ENCODE peak calls at places on chromosomes 6 and 20, in seven cellular contexts. G is adrenal gland, E is neural progenitor cell, C is GM23248, Y is iPS DF 6.9, O is esophagus muscularis mucosa, H is spleen. Q is an unnamed sample.

GRCh38 chr6:126716826-126717514 is 377.1 kb downstream of the CENPW start:
- DNase-seq in G (no peak), E (peak; percentile 30), C (no peak), Y (no peak), O (no peak), H (no peak), Q (no peak)

GRCh38 chr6:110048221-110048875 is 70.2 kb downstream of the GPR6 start:
- DNase-seq in G (no peak), E (no peak), C (peak; percentile 52), Y (no peak), O (peak; percentile 89), H (no peak), Q (no peak)

GRCh38 chr6:80338201-80338836 is 231.8 kb downstream of the BCKDHB start:
- DNase-seq in G (peak; percentile 71), E (peak; percentile 90), C (no peak), Y (peak; percentile 54), O (no peak), H (peak; percentile 88), Q (peak; percentile 83)

GRCh38 chr6:143110996-143111395 is 50.3 kb downstream of the AIG1 start:
- DNase-seq in G (no peak), E (no peak), C (peak; percentile 62), Y (no peak), O (no peak), H (no peak), Q (no peak)

GRCh38 chr20:55216525-55217242 is 741.3 kb downstream of the DOK5 start:
- DNase-seq in G (no peak), E (no peak), C (no peak), Y (no peak), O (no peak), H (no peak), Q (no peak)

GRCh38 chr6:70982747-70983146 is 25.9 kb upstream of the B3GAT2 start:
- DNase-seq in G (no peak), E (no peak), C (no peak), Y (no peak), O (no peak), H (no peak), Q (no peak)

GRCh38 chr6:16564430-16564829 is 196.8 kb downstream of the ATXN1 start:
- DNase-seq in G (no peak), E (no peak), C (peak; percentile 19), Y (no peak), O (no peak), H (no peak), Q (no peak)

GRCh38 chr6:55617272-55617671 is 38.3 kb upstream of the HMGCLL1 start:
- DNase-seq in G (no peak), E (peak; percentile 54), C (peak; percentile 57), Y (peak; percentile 13), O (no peak), H (no peak), Q (no peak)

GRCh38 chr6:13156381-13156780 is 172.0 kb downstream of the TBC1D7 start:
- DNase-seq in G (no peak), E (no peak), C (peak; percentile 14), Y (no peak), O (no peak), H (no peak), Q (no peak)

GRCh38 chr20:16459019-16459700 is 114.1 kb downstream of the KIF16B start:
- DNase-seq in G (peak; percentile 85), E (no peak), C (peak; percentile 82), Y (no peak), O (peak; percentile 50), H (no peak), Q (peak; percentile 44)

GRCh38 chr6:42099340-42100028 is 42.9 kb downstream of the C6orf132 start:
- DNase-seq in G (peak; percentile 64), E (no peak), C (peak; percentile 88), Y (no peak), O (no peak), H (no peak), Q (no peak)

GRCh38 chr6:72676995-72677394 is 55.1 kb downstream of the KCNQ5 start:
- DNase-seq in G (no peak), E (no peak), C (no peak), Y (no peak), O (no peak), H (no peak), Q (no peak)

GRCh38 chr6:71012871-71013456 is 56.1 kb upstream of the B3GAT2 start:
- DNase-seq in G (no peak), E (peak; percentile 76), C (peak; percentile 66), Y (peak; percentile 25), O (no peak), H (no peak), Q (no peak)

GRCh38 chr20:44057698-44058675 is 129.0 kb downstream of the JPH2 start:
- DNase-seq in G (peak; percentile 45), E (no peak), C (peak; percentile 52), Y (no peak), O (no peak), H (no peak), Q (no peak)

GRCh38 chr6:35496851-35497570 is at the start of gene TEAD3:
- DNase-seq in G (no peak), E (peak; percentile 96), C (peak; percentile 82), Y (no peak), O (no peak), H (peak; percentile 84), Q (peak; percentile 84)

GRCh38 chr6:13304580-13305255 is 23.6 kb downstream of the TBC1D7 start:
- DNase-seq in G (no peak), E (no peak), C (no peak), Y (no peak), O (peak; percentile 42), H (no peak), Q (no peak)

GRCh38 chr20:24781061-24781980 is 167.7 kb upstream of the CST7 start:
- DNase-seq in G (no peak), E (peak; percentile 54), C (peak; percentile 77), Y (no peak), O (no peak), H (peak; percentile 47), Q (peak; percentile 68)

GRCh38 chr6:47362857-47363461 is 53.3 kb upstream of the TNFRSF21 start:
- DNase-seq in G (no peak), E (no peak), C (no peak), Y (no peak), O (no peak), H (no peak), Q (no peak)

GRCh38 chr6:74519172-74519571 is 686.7 kb downstream of the COL12A1 start:
- DNase-seq in G (no peak), E (no peak), C (peak; percentile 86), Y (no peak), O (no peak), H (no peak), Q (no peak)

GRCh38 chr6:122276637-122277036 is 122.8 kb upstream of the HSF2 start:
- DNase-seq in G (no peak), E (no peak), C (no peak), Y (no peak), O (no peak), H (no peak), Q (no peak)

DNA sequence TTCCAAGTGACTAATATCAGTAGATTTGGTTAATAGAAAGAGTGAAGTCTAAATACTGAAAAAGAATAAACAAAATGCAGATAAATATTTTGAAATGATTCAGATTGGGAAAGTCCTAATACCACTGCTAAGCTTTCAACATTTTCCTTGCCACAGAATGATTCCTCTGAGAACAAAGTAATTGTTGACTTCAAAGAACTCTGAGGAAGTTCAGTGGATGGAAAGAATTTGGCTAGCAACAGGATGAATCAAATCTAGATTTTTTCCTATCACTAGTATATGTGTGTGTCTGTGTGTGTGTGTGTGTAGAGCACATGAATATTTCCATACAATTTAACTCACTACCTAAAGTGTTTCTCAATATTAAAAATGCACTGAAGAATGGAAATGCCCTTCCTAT is 107.9 kb upstream of the PREP start:
- DNase-seq in G (no peak), E (no peak), C (peak; percentile 56), Y (no peak), O (no peak), H (no peak), Q (no peak)
- H3K27ac ChIP-seq in G (no peak overlapping the region), E (no peak overlapping the region), C (no peak overlapping the region), Y (no peak overlapping the region), O (no peak overlapping the region), H (no peak overlapping the region), Q (no peak overlapping the region)

GRCh38 chr20:58340853-58341252 is 31.3 kb downstream of the RAB22A start:
- DNase-seq in G (no peak), E (no peak), C (no peak), Y (no peak), O (no peak), H (no peak), Q (peak; percentile 14)
- H3K4me3 ChIP-seq in G (no peak overlapping the region), E (no peak overlapping the region), C (no peak overlapping the region), Y (no peak overlapping the region), O (no peak overlapping the region), H (no peak overlapping the region), Q (no peak overlapping the region)

GRCh38 chr6:26299286-26300042 is 65.5 kb upstream of the BTN3A2 start:
- DNase-seq in G (no peak), E (peak; percentile 51), C (no peak), Y (no peak), O (no peak), H (no peak), Q (no peak)
- H3K27ac ChIP-seq in G (no peak overlapping the region), E (no peak overlapping the region), C (no peak overlapping the region), Y (no peak overlapping the region), O (no peak overlapping the region), H (no peak overlapping the region), Q (no peak overlapping the region)

GRCh38 chr6:1388081-1388926 is 1.1 kb upstream of the FOXF2 start:
- DNase-seq in G (no peak), E (peak; percentile 57), C (no peak), Y (no peak), O (no peak), H (no peak), Q (no peak)

GRCh38 chr6:1388927-1389790 is at the start of gene FOXF2:
- DNase-seq in G (no peak), E (peak; percentile 42), C (peak; percentile 77), Y (no peak), O (no peak), H (no peak), Q (no peak)

GRCh38 chr6:1390805-1391511 is 1.6 kb downstream of the FOXF2 start:
- DNase-seq in G (no peak), E (peak; percentile 60), C (peak; percentile 63), Y (no peak), O (no peak), H (peak; percentile 69), Q (peak; percentile 43)

GRCh38 chr6:1390071-1390804 is 862 bp downstream of the FOXF2 start:
- DNase-seq in G (no peak), E (peak; percentile 76), C (peak; percentile 82), Y (no peak), O (no peak), H (peak; percentile 74), Q (peak; percentile 31)

GRCh38 chr6:1389791-1390070 is 355 bp downstream of the FOXF2 start:
- DNase-seq in G (no peak), E (peak; percentile 66), C (no peak), Y (no peak), O (no peak), H (peak; percentile 57), Q (no peak)
- H3K4me3 ChIP-seq in G (no peak overlapping the region), E (peak overlapping the region; percentile 46), C (peak overlapping the region; percentile 78), Y (no peak overlapping the region), O (peak overlapping the region; percentile 69), H (peak overlapping the region; percentile 39), Q (peak overlapping the region; percentile 73)

GRCh38 chr6:148364056-148364844 is 21.6 kb downstream of the SASH1 start:
- DNase-seq in G (peak; percentile 55), E (no peak), C (peak; percentile 93), Y (no peak), O (no peak), H (no peak), Q (no peak)
- H3K27ac ChIP-seq in G (peak overlapping the region; percentile 32), E (no peak overlapping the region), C (peak overlapping the region; percentile 90), Y (no peak overlapping the region), O (peak overlapping the region; percentile 68), H (peak overlapping the region; percentile 35), Q (peak overlapping the region; percentile 28)

GRCh38 chr20:57811373-57812020 is 101.7 kb upstream of the PMEPA1 start:
- DNase-seq in G (no peak), E (peak; percentile 50), C (no peak), Y (no peak), O (no peak), H (peak; percentile 31), Q (peak; percentile 63)
- H3K4me3 ChIP-seq in G (no peak overlapping the region), E (no peak overlapping the region), C (no peak overlapping the region), Y (no peak overlapping the region), O (no peak overlapping the region), H (no peak overlapping the region), Q (no peak overlapping the region)

Q was measured in right cardiac atrium.